ENCODE peak calls at places on chromosomes 13 and 19, in eight cellular contexts. One of them, this sample, is unnamed.

GRCh38 chr13:51007216-51007615 is 97.6 kb downstream of the RNASEH2B start:
- DNase-seq in H7: no peak
- DNase-seq in HL-60: no peak
- DNase-seq in neural progenitor cell: no peak
- DNase-seq in dorsolateral prefrontal cortex: no peak
- DNase-seq in endothelial cell of umbilical vein: no peak
- DNase-seq in OCI-LY7: no peak
- DNase-seq in choroid plexus epithelial cell: no peak
- DNase-seq in this sample: no peak

GRCh38 chr19:49301165-49301865 is 23.7 kb downstream of the SLC6A16 start:
- DNase-seq in HL-60: peak
- DNase-seq in dorsolateral prefrontal cortex: peak
- DNase-seq in H7: peak
- DNase-seq in OCI-LY7: peak
- DNase-seq in endothelial cell of umbilical vein: peak
- DNase-seq in choroid plexus epithelial cell: peak
- DNase-seq in neural progenitor cell: peak
- DNase-seq in this sample: no peak

GRCh38 chr19:34482380-34483250 is 1.1 kb downstream of the WTIP start:
- DNase-seq in HL-60: no peak
- DNase-seq in endothelial cell of umbilical vein: peak
- DNase-seq in OCI-LY7: no peak
- DNase-seq in neural progenitor cell: peak
- DNase-seq in choroid plexus epithelial cell: peak
- DNase-seq in dorsolateral prefrontal cortex: no peak
- DNase-seq in H7: peak
- DNase-seq in this sample: no peak

GRCh38 chr19:18932216-18932841 is 8.7 kb downstream of the HOMER3 start:
- DNase-seq in OCI-LY7: peak
- DNase-seq in choroid plexus epithelial cell: peak
- DNase-seq in neural progenitor cell: peak
- DNase-seq in endothelial cell of umbilical vein: peak
- DNase-seq in HL-60: peak
- DNase-seq in dorsolateral prefrontal cortex: peak
- DNase-seq in H7: peak
- DNase-seq in this sample: no peak

GRCh38 chr19:1416014-1416841 is 8.8 kb downstream of the DAZAP1 start:
- DNase-seq in endothelial cell of umbilical vein: no peak
- DNase-seq in OCI-LY7: no peak
- DNase-seq in H7: no peak
- DNase-seq in HL-60: no peak
- DNase-seq in neural progenitor cell: no peak
- DNase-seq in dorsolateral prefrontal cortex: no peak
- DNase-seq in choroid plexus epithelial cell: peak
- DNase-seq in this sample: no peak

GRCh38 chr19:2199861-2200623 is 36.1 kb downstream of the PLEKHJ1 start:
- DNase-seq in H7: no peak
- DNase-seq in choroid plexus epithelial cell: no peak
- DNase-seq in endothelial cell of umbilical vein: no peak
- DNase-seq in HL-60: no peak
- DNase-seq in OCI-LY7: no peak
- DNase-seq in neural progenitor cell: no peak
- DNase-seq in dorsolateral prefrontal cortex: no peak
- DNase-seq in this sample: no peak

GRCh38 chr19:58569943-58570670 is 3.0 kb downstream of the MZF1 start:
- DNase-seq in neural progenitor cell: no peak
- DNase-seq in choroid plexus epithelial cell: no peak
- DNase-seq in OCI-LY7: no peak
- DNase-seq in HL-60: peak
- DNase-seq in dorsolateral prefrontal cortex: no peak
- DNase-seq in endothelial cell of umbilical vein: no peak
- DNase-seq in H7: no peak
- DNase-seq in this sample: no peak

GRCh38 chr19:18590273-18591272 is 2.0 kb downstream of the REX1BD start:
- DNase-seq in neural progenitor cell: peak
- DNase-seq in choroid plexus epithelial cell: peak
- DNase-seq in OCI-LY7: no peak
- DNase-seq in HL-60: no peak
- DNase-seq in dorsolateral prefrontal cortex: peak
- DNase-seq in endothelial cell of umbilical vein: no peak
- DNase-seq in H7: peak
- DNase-seq in this sample: no peak

GRCh38 chr13:43448605-43449004 is 338.2 kb downstream of the ENOX1 start:
- DNase-seq in H7: no peak
- DNase-seq in choroid plexus epithelial cell: no peak
- DNase-seq in OCI-LY7: no peak
- DNase-seq in endothelial cell of umbilical vein: no peak
- DNase-seq in dorsolateral prefrontal cortex: no peak
- DNase-seq in neural progenitor cell: no peak
- DNase-seq in HL-60: no peak
- DNase-seq in this sample: no peak

GRCh38 chr19:30855475-30855874 is 483.3 kb downstream of the ZNF536 start:
- DNase-seq in OCI-LY7: no peak
- DNase-seq in choroid plexus epithelial cell: no peak
- DNase-seq in dorsolateral prefrontal cortex: no peak
- DNase-seq in endothelial cell of umbilical vein: no peak
- DNase-seq in neural progenitor cell: no peak
- DNase-seq in HL-60: no peak
- DNase-seq in H7: no peak
- DNase-seq in this sample: no peak

GRCh38 chr13:42048625-42049453 is at the start of gene DGKH:
- DNase-seq in H7: peak
- DNase-seq in OCI-LY7: peak
- DNase-seq in dorsolateral prefrontal cortex: peak
- DNase-seq in choroid plexus epithelial cell: peak
- DNase-seq in HL-60: peak
- DNase-seq in neural progenitor cell: peak
- DNase-seq in endothelial cell of umbilical vein: peak
- DNase-seq in this sample: no peak

GRCh38 chr13:113742000-113742441 is 17.0 kb upstream of the TMEM255B start:
- DNase-seq in endothelial cell of umbilical vein: no peak
- DNase-seq in neural progenitor cell: peak
- DNase-seq in choroid plexus epithelial cell: peak
- DNase-seq in dorsolateral prefrontal cortex: peak
- DNase-seq in HL-60: peak
- DNase-seq in OCI-LY7: no peak
- DNase-seq in H7: peak
- DNase-seq in this sample: no peak

GRCh38 chr13:78610381-78610883 is 7.1 kb upstream of the POU4F1 start:
- DNase-seq in H7: no peak
- DNase-seq in endothelial cell of umbilical vein: no peak
- DNase-seq in choroid plexus epithelial cell: peak
- DNase-seq in neural progenitor cell: no peak
- DNase-seq in OCI-LY7: no peak
- DNase-seq in HL-60: no peak
- DNase-seq in dorsolateral prefrontal cortex: no peak
- DNase-seq in this sample: no peak

GRCh38 chr13:43573361-43573740 is 213.4 kb downstream of the ENOX1 start:
- DNase-seq in H7: no peak
- DNase-seq in choroid plexus epithelial cell: peak
- DNase-seq in HL-60: no peak
- DNase-seq in OCI-LY7: no peak
- DNase-seq in endothelial cell of umbilical vein: peak
- DNase-seq in dorsolateral prefrontal cortex: no peak
- DNase-seq in neural progenitor cell: no peak
- DNase-seq in this sample: no peak

GRCh38 chr13:109778102-109778542 is 8.3 kb downstream of the IRS2 start:
- DNase-seq in choroid plexus epithelial cell: peak
- DNase-seq in neural progenitor cell: peak
- DNase-seq in endothelial cell of umbilical vein: peak
- DNase-seq in OCI-LY7: no peak
- DNase-seq in HL-60: no peak
- DNase-seq in H7: no peak
- DNase-seq in dorsolateral prefrontal cortex: no peak
- DNase-seq in this sample: no peak

GRCh38 chr19:38061294-38061693 is 154.3 kb downstream of the SIPA1L3 start:
- DNase-seq in endothelial cell of umbilical vein: no peak
- DNase-seq in H7: no peak
- DNase-seq in HL-60: no peak
- DNase-seq in dorsolateral prefrontal cortex: no peak
- DNase-seq in neural progenitor cell: no peak
- DNase-seq in OCI-LY7: no peak
- DNase-seq in choroid plexus epithelial cell: peak
- DNase-seq in this sample: peak

GRCh38 chr13:85347251-85347650 is 452.0 kb downstream of the SLITRK6 start:
- DNase-seq in choroid plexus epithelial cell: peak
- DNase-seq in endothelial cell of umbilical vein: no peak
- DNase-seq in HL-60: no peak
- DNase-seq in OCI-LY7: no peak
- DNase-seq in dorsolateral prefrontal cortex: no peak
- DNase-seq in H7: no peak
- DNase-seq in neural progenitor cell: no peak
- DNase-seq in this sample: no peak

GRCh38 chr13:26985285-26985878 is 186.2 kb downstream of the USP12 start:
- DNase-seq in neural progenitor cell: peak
- DNase-seq in HL-60: peak
- DNase-seq in OCI-LY7: peak
- DNase-seq in H7: peak
- DNase-seq in endothelial cell of umbilical vein: peak
- DNase-seq in dorsolateral prefrontal cortex: no peak
- DNase-seq in choroid plexus epithelial cell: peak
- DNase-seq in this sample: peak
- H3K4me3 ChIP-seq in neural progenitor cell: no peak
- H3K4me3 ChIP-seq in HL-60: no peak
- H3K4me3 ChIP-seq in OCI-LY7: no peak
- H3K4me3 ChIP-seq in H7: no peak
- H3K4me3 ChIP-seq in endothelial cell of umbilical vein: no peak
- H3K4me3 ChIP-seq in dorsolateral prefrontal cortex: no peak
- H3K4me3 ChIP-seq in choroid plexus epithelial cell: no peak
- H3K4me3 ChIP-seq in this sample: no peak

DNA sequence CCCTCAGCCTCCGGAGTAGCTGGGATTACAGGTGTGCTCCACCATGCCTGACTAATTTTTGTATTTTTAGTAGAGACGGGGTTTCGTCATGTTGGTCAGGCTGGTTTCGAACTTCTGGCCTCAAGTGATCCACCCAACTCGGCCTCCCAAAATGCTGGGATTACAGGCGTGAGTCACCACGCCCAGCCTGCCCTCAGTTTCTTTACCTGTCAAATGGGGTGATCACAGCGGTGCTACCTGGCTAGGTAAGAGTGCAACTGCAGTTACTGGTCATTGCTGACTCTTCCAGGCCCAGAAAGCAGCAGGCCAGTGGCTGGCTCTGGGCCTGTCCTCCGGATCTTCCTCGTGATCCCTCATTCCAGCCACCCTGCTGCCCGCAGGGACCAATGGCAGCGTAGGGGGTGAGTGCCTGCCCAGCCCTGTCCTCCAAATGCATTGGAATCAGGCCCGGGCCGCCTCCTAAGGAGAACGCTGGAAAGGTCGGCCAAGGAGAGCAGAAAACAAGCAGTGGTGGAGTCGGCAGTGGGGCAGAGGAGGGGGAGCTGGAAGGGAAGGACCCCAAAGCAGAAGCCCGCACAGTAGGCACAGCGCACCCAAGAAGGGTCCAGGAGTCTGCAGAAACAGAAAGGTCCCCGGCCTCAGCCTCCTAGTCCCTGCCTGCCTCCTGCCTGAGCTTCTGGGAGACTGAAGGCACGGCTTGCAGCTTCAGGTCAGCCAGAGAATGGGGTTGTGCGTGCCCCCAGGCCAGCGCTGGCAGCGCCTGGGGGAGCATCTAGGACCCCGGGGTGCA is 1.8 kb upstream of the SLC27A1 start:
- DNase-seq in neural progenitor cell: peak
- DNase-seq in OCI-LY7: no peak
- DNase-seq in choroid plexus epithelial cell: peak
- DNase-seq in H7: peak
- DNase-seq in HL-60: no peak
- DNase-seq in dorsolateral prefrontal cortex: no peak
- DNase-seq in endothelial cell of umbilical vein: no peak
- DNase-seq in this sample: no peak
- H3K4me3 ChIP-seq in neural progenitor cell: peak
- H3K4me3 ChIP-seq in OCI-LY7: peak
- H3K4me3 ChIP-seq in choroid plexus epithelial cell: peak
- H3K4me3 ChIP-seq in H7: peak
- H3K4me3 ChIP-seq in HL-60: no peak
- H3K4me3 ChIP-seq in dorsolateral prefrontal cortex: peak
- H3K4me3 ChIP-seq in endothelial cell of umbilical vein: no peak
- H3K4me3 ChIP-seq in this sample: peak

GRCh38 chr19:10006752-10007323 is 3.5 kb downstream of the COL5A3 start:
- DNase-seq in neural progenitor cell: no peak
- DNase-seq in choroid plexus epithelial cell: no peak
- DNase-seq in H7: no peak
- DNase-seq in OCI-LY7: no peak
- DNase-seq in dorsolateral prefrontal cortex: no peak
- DNase-seq in endothelial cell of umbilical vein: no peak
- DNase-seq in HL-60: no peak
- DNase-seq in this sample: no peak
- H3K4me3 ChIP-seq in neural progenitor cell: no peak
- H3K4me3 ChIP-seq in choroid plexus epithelial cell: no peak
- H3K4me3 ChIP-seq in H7: no peak
- H3K4me3 ChIP-seq in OCI-LY7: no peak
- H3K4me3 ChIP-seq in dorsolateral prefrontal cortex: no peak
- H3K4me3 ChIP-seq in endothelial cell of umbilical vein: no peak
- H3K4me3 ChIP-seq in HL-60: no peak
- H3K4me3 ChIP-seq in this sample: no peak

DNA sequence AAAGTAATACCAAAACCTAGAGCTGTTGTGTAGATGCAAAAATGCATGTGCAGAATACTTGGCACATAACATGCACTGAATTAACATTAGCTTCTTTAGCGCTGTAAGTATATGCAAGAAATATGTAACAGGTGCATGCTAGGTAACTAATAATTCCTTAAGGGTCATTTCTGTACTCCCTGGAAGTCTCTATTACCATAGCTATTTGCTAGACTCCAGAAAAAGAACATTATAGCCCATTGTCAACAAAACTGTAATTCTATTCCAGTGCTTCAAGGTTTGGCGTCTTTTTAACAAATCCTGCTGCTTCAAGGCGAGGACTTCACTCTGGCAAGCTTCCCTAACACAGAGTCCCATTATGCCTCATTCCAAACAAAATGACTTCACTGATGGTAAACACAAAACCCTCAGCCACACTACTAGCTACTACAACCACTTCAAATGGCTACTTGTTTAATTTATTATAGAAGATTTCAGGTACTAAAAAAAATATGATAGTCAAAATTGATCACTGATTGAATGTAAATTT is 32.7 kb downstream of the ELF1 start:
- DNase-seq in HL-60: no peak
- DNase-seq in endothelial cell of umbilical vein: no peak
- DNase-seq in neural progenitor cell: no peak
- DNase-seq in choroid plexus epithelial cell: peak
- DNase-seq in H7: no peak
- DNase-seq in OCI-LY7: no peak
- DNase-seq in dorsolateral prefrontal cortex: no peak
- DNase-seq in this sample: no peak
- H3K4me3 ChIP-seq in HL-60: no peak
- H3K4me3 ChIP-seq in endothelial cell of umbilical vein: no peak
- H3K4me3 ChIP-seq in neural progenitor cell: no peak
- H3K4me3 ChIP-seq in choroid plexus epithelial cell: no peak
- H3K4me3 ChIP-seq in H7: no peak
- H3K4me3 ChIP-seq in OCI-LY7: peak
- H3K4me3 ChIP-seq in dorsolateral prefrontal cortex: peak
- H3K4me3 ChIP-seq in this sample: no peak